ENCODE peak calls at places on chromosomes 7 and 10, in six cellular contexts. One of them, this sample, is unnamed.

GRCh38 chr7:117019287-117019686 is 66.0 kb downstream of the ST7 start:
- DNase-seq in left ventricle myocardium inferior: no peak
- DNase-seq in colonic mucosa: no peak
- DNase-seq in body of pancreas: no peak
- DNase-seq in foreskin fibroblast: no peak
- DNase-seq in PC-9: no peak
- DNase-seq in this sample: no peak

GRCh38 chr7:46675456-46675855 is 754.4 kb upstream of the IGFBP3 start:
- DNase-seq in colonic mucosa: no peak
- DNase-seq in body of pancreas: no peak
- DNase-seq in PC-9: no peak
- DNase-seq in foreskin fibroblast: no peak
- DNase-seq in left ventricle myocardium inferior: no peak
- DNase-seq in this sample: no peak

GRCh38 chr10:13936826-13937225 is 350.1 kb downstream of the PRPF18 start:
- DNase-seq in colonic mucosa: no peak
- DNase-seq in PC-9: no peak
- DNase-seq in left ventricle myocardium inferior: no peak
- DNase-seq in body of pancreas: no peak
- DNase-seq in foreskin fibroblast: no peak
- DNase-seq in this sample: no peak

GRCh38 chr7:86991844-86992243 is 67.6 kb downstream of the ELAPOR2 start:
- DNase-seq in colonic mucosa: no peak
- DNase-seq in body of pancreas: no peak
- DNase-seq in PC-9: no peak
- DNase-seq in foreskin fibroblast: no peak
- DNase-seq in left ventricle myocardium inferior: no peak
- DNase-seq in this sample: no peak

GRCh38 chr10:132345345-132345744 is 13.4 kb downstream of the LRRC27 start:
- DNase-seq in PC-9: no peak
- DNase-seq in left ventricle myocardium inferior: no peak
- DNase-seq in body of pancreas: no peak
- DNase-seq in foreskin fibroblast: no peak
- DNase-seq in colonic mucosa: no peak
- DNase-seq in this sample: no peak

GRCh38 chr10:130453036-130453720 is 317.0 kb downstream of the GLRX3 start:
- DNase-seq in colonic mucosa: no peak
- DNase-seq in left ventricle myocardium inferior: no peak
- DNase-seq in body of pancreas: no peak
- DNase-seq in foreskin fibroblast: no peak
- DNase-seq in PC-9: no peak
- DNase-seq in this sample: no peak

GRCh38 chr10:73886085-73886529 is 11.8 kb upstream of the CAMK2G start:
- DNase-seq in foreskin fibroblast: peak
- DNase-seq in left ventricle myocardium inferior: peak
- DNase-seq in colonic mucosa: peak
- DNase-seq in body of pancreas: peak
- DNase-seq in PC-9: peak
- DNase-seq in this sample: peak

GRCh38 chr7:95469850-95470249 is 15.9 kb upstream of the ASB4 start:
- DNase-seq in PC-9: no peak
- DNase-seq in foreskin fibroblast: no peak
- DNase-seq in body of pancreas: no peak
- DNase-seq in colonic mucosa: no peak
- DNase-seq in left ventricle myocardium inferior: no peak
- DNase-seq in this sample: peak

GRCh38 chr7:45924283-45924682 is 3.2 kb upstream of the IGFBP3 start:
- DNase-seq in colonic mucosa: no peak
- DNase-seq in foreskin fibroblast: peak
- DNase-seq in PC-9: peak
- DNase-seq in body of pancreas: peak
- DNase-seq in left ventricle myocardium inferior: no peak
- DNase-seq in this sample: no peak

GRCh38 chr10:78905015-78905939 is 163.5 kb upstream of the ZMIZ1 start:
- DNase-seq in left ventricle myocardium inferior: no peak
- DNase-seq in body of pancreas: no peak
- DNase-seq in foreskin fibroblast: no peak
- DNase-seq in PC-9: no peak
- DNase-seq in colonic mucosa: peak
- DNase-seq in this sample: no peak

GRCh38 chr10:94225589-94225988 is 137.2 kb downstream of the NOC3L start:
- DNase-seq in colonic mucosa: no peak
- DNase-seq in body of pancreas: peak
- DNase-seq in left ventricle myocardium inferior: no peak
- DNase-seq in foreskin fibroblast: no peak
- DNase-seq in PC-9: no peak
- DNase-seq in this sample: no peak

GRCh38 chr7:74405191-74405898 is 48.4 kb upstream of the GTF2IRD1 start:
- DNase-seq in body of pancreas: no peak
- DNase-seq in left ventricle myocardium inferior: no peak
- DNase-seq in PC-9: no peak
- DNase-seq in foreskin fibroblast: no peak
- DNase-seq in colonic mucosa: no peak
- DNase-seq in this sample: peak

DNA sequence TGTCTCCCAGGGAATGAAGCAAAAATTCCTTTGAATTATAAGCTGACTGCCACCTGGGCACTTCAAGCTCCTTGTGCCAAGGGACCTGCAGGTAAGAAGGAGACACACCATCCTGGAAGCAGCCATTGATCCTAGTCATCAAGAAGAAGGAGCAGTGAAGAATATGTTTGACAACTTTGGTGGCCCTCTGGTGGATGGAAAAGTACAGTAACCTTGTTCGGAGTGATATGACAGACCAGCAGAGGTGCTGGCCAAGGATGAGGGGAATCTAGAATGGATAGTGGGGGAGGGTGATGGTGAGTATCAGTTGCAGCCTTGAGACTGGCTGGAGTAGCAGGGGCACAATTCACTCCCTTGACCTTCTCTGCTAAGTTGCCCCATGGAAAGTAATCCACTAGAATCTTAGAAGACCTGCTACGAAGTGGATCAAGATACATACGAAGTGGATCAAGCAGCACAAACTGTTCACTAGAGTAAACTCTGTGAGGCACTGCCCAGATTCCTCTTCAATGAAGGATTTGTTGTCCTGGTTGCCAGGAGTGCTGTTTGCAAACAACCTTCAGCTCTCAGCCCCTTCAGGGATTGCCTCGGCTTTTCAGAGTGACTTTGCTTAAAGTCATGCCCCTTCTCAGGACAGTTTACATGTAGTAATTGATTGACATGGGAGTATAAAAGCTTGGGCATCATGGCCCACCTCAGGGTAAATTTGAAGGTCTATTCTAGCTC is 44.8 kb upstream of the ORC5 start:
- DNase-seq in body of pancreas: no peak
- DNase-seq in PC-9: no peak
- DNase-seq in left ventricle myocardium inferior: no peak
- DNase-seq in colonic mucosa: no peak
- DNase-seq in foreskin fibroblast: no peak
- DNase-seq in this sample: no peak
- TF ChIP-seq CTCF in body of pancreas: no peak
- TF ChIP-seq CTCF in PC-9: peak
- TF ChIP-seq CTCF in left ventricle myocardium inferior: peak
- TF ChIP-seq CTCF in colonic mucosa: no peak
- TF ChIP-seq CTCF in foreskin fibroblast: no peak
- TF ChIP-seq CTCF in this sample: no peak

DNA sequence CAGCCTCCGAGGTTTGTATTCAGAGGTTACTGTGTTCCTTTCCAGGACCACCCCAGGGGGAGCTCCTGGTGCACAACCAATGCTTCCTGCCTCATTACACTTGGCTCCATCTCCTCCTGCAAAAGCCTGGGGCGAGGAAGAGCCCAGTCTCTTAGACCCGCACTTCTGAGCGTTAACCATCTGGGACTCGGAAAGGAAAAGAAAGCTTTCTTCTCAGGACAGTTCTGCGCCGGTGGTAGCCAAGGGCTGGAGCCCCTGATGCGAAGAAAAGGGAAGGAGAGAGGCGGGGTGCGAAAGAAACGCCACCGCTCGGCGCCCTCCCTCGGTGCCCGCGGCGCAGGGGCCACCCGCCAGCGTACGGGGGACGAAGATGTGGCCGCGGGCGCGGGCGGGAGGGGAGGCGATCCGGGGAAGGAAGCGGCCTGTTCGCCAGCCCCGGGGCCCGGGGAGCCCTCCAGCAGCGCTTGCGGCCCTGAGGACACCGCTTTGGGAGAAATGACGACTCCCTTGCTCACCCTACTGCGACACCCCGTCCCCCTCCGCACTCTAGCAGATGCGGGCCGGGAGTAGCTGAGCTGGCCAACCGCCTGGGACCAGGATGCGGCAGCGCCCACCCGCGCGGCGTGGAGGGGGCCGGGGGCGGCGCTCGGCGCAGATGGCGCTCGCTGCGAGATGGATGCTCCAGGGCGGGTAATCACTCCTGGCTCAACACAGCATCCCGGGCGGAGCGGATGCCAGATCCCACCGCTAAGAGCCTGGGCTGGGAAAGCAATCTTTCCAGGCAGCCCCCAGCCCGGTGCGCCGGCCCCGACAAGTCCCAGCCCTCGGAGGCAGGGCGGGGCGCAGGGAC is 1.3 kb downstream of the NRCAM start:
- DNase-seq in body of pancreas: peak
- DNase-seq in left ventricle myocardium inferior: no peak
- DNase-seq in colonic mucosa: no peak
- DNase-seq in PC-9: no peak
- DNase-seq in foreskin fibroblast: no peak
- DNase-seq in this sample: peak
- TF ChIP-seq CTCF in body of pancreas: no peak
- TF ChIP-seq CTCF in left ventricle myocardium inferior: no peak
- TF ChIP-seq CTCF in colonic mucosa: no peak
- TF ChIP-seq CTCF in PC-9: no peak
- TF ChIP-seq CTCF in foreskin fibroblast: no peak
- TF ChIP-seq CTCF in this sample: no peak

GRCh38 chr10:931326-932318 is at the start of gene LARP4B:
- DNase-seq in PC-9: peak
- DNase-seq in foreskin fibroblast: peak
- DNase-seq in left ventricle myocardium inferior: peak
- DNase-seq in colonic mucosa: peak
- DNase-seq in body of pancreas: peak
- DNase-seq in this sample: peak
- TF ChIP-seq CTCF in PC-9: no peak
- TF ChIP-seq CTCF in foreskin fibroblast: no peak
- TF ChIP-seq CTCF in left ventricle myocardium inferior: no peak
- TF ChIP-seq CTCF in colonic mucosa: no peak
- TF ChIP-seq CTCF in body of pancreas: no peak
- TF ChIP-seq CTCF in this sample: no peak

DNA sequence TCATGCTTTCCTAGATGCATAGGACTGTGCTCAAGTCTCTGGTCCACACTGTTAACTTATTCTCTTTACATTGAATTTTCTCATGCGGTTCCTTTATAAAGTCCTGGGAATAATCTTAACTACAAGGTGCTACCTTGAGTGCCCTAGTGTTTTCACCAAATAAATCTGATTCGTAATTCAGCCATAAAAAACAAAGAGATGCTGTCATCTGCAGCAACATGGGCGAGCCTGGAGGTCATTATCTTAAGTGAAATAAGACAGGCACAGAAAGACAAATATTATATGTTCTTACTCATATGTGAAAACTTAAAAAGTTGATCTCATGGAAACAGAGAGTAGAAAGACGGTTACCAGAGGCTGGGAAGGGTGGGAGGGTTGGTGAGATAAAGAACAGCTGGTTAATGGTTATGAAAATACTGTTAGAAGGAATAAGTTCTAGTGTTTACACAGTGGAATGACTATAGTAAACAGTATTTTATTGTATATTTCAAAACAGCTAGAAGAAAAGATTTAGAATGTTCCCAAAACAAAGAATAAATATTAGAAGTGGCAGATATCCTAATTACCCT is 38.3 kb downstream of the NT5C3A start:
- DNase-seq in colonic mucosa: no peak
- DNase-seq in body of pancreas: no peak
- DNase-seq in foreskin fibroblast: no peak
- DNase-seq in left ventricle myocardium inferior: no peak
- DNase-seq in PC-9: no peak
- DNase-seq in this sample: no peak
- TF ChIP-seq CTCF in colonic mucosa: no peak
- TF ChIP-seq CTCF in body of pancreas: no peak
- TF ChIP-seq CTCF in foreskin fibroblast: no peak
- TF ChIP-seq CTCF in left ventricle myocardium inferior: no peak
- TF ChIP-seq CTCF in PC-9: no peak
- TF ChIP-seq CTCF in this sample: no peak

This sample was measured in endothelial cell.